ENCODE peak calls at places on chromosomes 1 and 21, in eight cellular contexts. T is caudate nucleus; Y is AG08396; P is activated CD8-positive, alpha-beta memory T cell treated with anti-CD3 and anti-CD28 coated beads, Interleukin-2, amount 50 U/mL, for 4 hours; J is GM23338; Z is activated CD4-positive, alpha-beta T cell treated with anti-CD3 and anti-CD28 coated beads, Interleukin-2, amount 50 U/mL, for 4 hours; Q is suprapubic skin; H is stimulated activated naive CD4-positive, alpha-beta T cell treated with Interleukin-2 at 50 U/mL for 16 hours. R is an unnamed sample.

GRCh38 chr1:212612251-212612961 is 3.8 kb downstream of the ATF3 start:
- DNase-seq in Y (no peak), P (no peak), J (no peak), Q (no peak), Z (no peak), T (no peak), H (no peak), R (no peak)

GRCh38 chr21:42818328-42818749 is 61.0 kb downstream of the WDR4 start:
- DNase-seq in Z (peak), H (peak), Q (peak), T (no peak), J (peak), Y (peak), P (peak), R (peak)

GRCh38 chr1:239250353-239251035 is 135.9 kb upstream of the CHRM3 start:
- DNase-seq in T (no peak), Y (no peak), H (no peak), P (no peak), Z (no peak), Q (no peak), J (no peak), R (no peak)

GRCh38 chr1:11314959-11315358 is 42.0 kb downstream of the UBIAD1 start:
- DNase-seq in P (no peak), Z (no peak), H (no peak), T (no peak), J (no peak), Q (no peak), Y (no peak), R (no peak)

GRCh38 chr1:226882187-226882586 is 11.8 kb downstream of the PSEN2 start:
- DNase-seq in T (no peak), J (no peak), H (no peak), Z (no peak), Q (no peak), Y (no peak), P (no peak), R (no peak)

GRCh38 chr1:20339811-20340457 is 49.3 kb downstream of the VWA5B1 start:
- DNase-seq in T (no peak), P (no peak), H (no peak), Y (no peak), Q (no peak), Z (no peak), J (peak), R (peak)

GRCh38 chr21:17660862-17661261 is 48.2 kb upstream of the BTG3 start:
- DNase-seq in H (no peak), Z (no peak), P (no peak), Q (no peak), T (peak), J (no peak), Y (no peak), R (peak)

GRCh38 chr1:59354754-59355337 is 58.0 kb downstream of the FGGY start:
- DNase-seq in Y (no peak), H (no peak), Z (no peak), P (no peak), T (no peak), Q (no peak), J (no peak), R (no peak)

GRCh38 chr1:47837866-47838561 is 159.2 kb downstream of the TRABD2B start:
- DNase-seq in J (no peak), Y (no peak), Q (peak), H (no peak), T (no peak), P (no peak), Z (no peak), R (no peak)

GRCh38 chr21:42641311-42642218 is 11.9 kb upstream of the PDE9A start:
- DNase-seq in T (no peak), P (no peak), Z (no peak), Q (no peak), J (peak), Y (no peak), H (no peak), R (no peak)

GRCh38 chr1:51558375-51558924 is 39.4 kb upstream of the EPS15 start:
- DNase-seq in Y (no peak), T (no peak), Q (no peak), J (peak), P (no peak), Z (no peak), H (no peak), R (no peak)

GRCh38 chr1:219772265-219773036 is 155.9 kb downstream of the SLC30A10 start:
- DNase-seq in H (no peak), Q (no peak), J (no peak), P (no peak), Z (no peak), T (no peak), Y (no peak), R (no peak)

GRCh38 chr1:57546527-57546926 is 122.7 kb upstream of the DAB1 start:
- DNase-seq in J (no peak), Q (no peak), Z (no peak), Y (no peak), T (no peak), P (no peak), H (no peak), R (no peak)

GRCh38 chr1:219564072-219564471 is 48.8 kb downstream of the ZC3H11B start:
- DNase-seq in H (no peak), T (no peak), J (no peak), Z (no peak), P (no peak), Y (no peak), Q (no peak), R (no peak)

GRCh38 chr1:70899735-70900134 is 147.9 kb downstream of the PTGER3 start:
- DNase-seq in P (no peak), Q (no peak), J (no peak), Z (no peak), Y (no peak), T (no peak), H (no peak), R (no peak)

GRCh38 chr1:115977481-115978258 is 1.4 kb downstream of the SLC22A15 start:
- DNase-seq in Q (peak), P (no peak), T (no peak), Y (peak), J (peak), H (no peak), Z (no peak), R (no peak)

GRCh38 chr1:116433283-116434257 is 60.5 kb downstream of the ATP1A1 start:
- DNase-seq in J (no peak), H (no peak), Y (no peak), Q (no peak), T (peak), Z (no peak), P (no peak), R (no peak)

GRCh38 chr1:54934869-54935268 is 45.6 kb upstream of the TMEM61 start:
- DNase-seq in J (no peak), Q (no peak), H (no peak), Y (peak), P (no peak), Z (no peak), T (no peak), R (no peak)

GRCh38 chr21:28308516-28308915 is 684.2 kb downstream of the LTN1 start:
- DNase-seq in Q (no peak), T (no peak), Y (peak), J (no peak), H (no peak), P (no peak), Z (no peak), R (no peak)

GRCh38 chr1:22557341-22557950 is 5.8 kb upstream of the EPHA8 start:
- DNase-seq in J (no peak), Q (no peak), Z (no peak), T (no peak), Y (no peak), H (no peak), P (no peak), R (peak)

GRCh38 chr1:32201011-32201855 is 838 bp downstream of the CCDC28B start:
- DNase-seq in P (peak), Z (peak), J (peak), T (peak), Q (peak), Y (peak), H (peak), R (peak)

GRCh38 chr1:218705911-218706893 is 361.1 kb downstream of the TGFB2 start:
- DNase-seq in Q (no peak), T (no peak), Z (no peak), J (no peak), P (no peak), Y (peak), H (no peak), R (no peak)

GRCh38 chr21:42835211-42835610 is 44.1 kb downstream of the WDR4 start:
- DNase-seq in Q (no peak), P (no peak), Y (no peak), Z (no peak), J (no peak), T (no peak), H (no peak), R (no peak)

GRCh38 chr1:30616759-30617158 is 106.6 kb downstream of the MATN1 start:
- DNase-seq in Y (no peak), P (no peak), J (no peak), T (no peak), H (no peak), Q (no peak), Z (no peak), R (no peak)

GRCh38 chr1:77514871-77515776 is 167.3 kb downstream of the ZZZ3 start:
- DNase-seq in Y (peak), P (no peak), Q (no peak), H (no peak), T (peak), Z (no peak), J (peak), R (no peak)